ENCODE peak calls at places on chromosomes 11 and 22, in nine cellular contexts. A is NAMALWA; B is NCI-H1694 treated with DMSO at 0.1 percent for 48 hours; D is HTR-8/SVneo; R is kidney; G is glomerular endothelial cell; O is AG08396; Q is endothelial cell; I is stimulated activated CD8-positive, alpha-beta memory T cell treated with anti-CD3 and anti-CD28 coated beads, Interleukin-15, amount 100 ng/mL, for 4 hours. C is an unnamed sample.

GRCh38 chr11:130068986-130069683 is 559 bp upstream of the APLP2 start:
- DNase-seq in A (peak; percentile 38), B (peak; percentile 33), D (peak; percentile 63), R (peak; percentile 94), G (no peak), O (peak; percentile 90), Q (peak; percentile 47), I (no peak), C (no peak)

GRCh38 chr11:86676533-86677154 is 4.2 kb upstream of the ME3 start:
- DNase-seq in A (peak; percentile 26), B (no peak), D (peak; percentile 39), R (peak; percentile 63), G (no peak), O (peak; percentile 21), Q (peak; percentile 4), I (no peak), C (peak; percentile 3)

GRCh38 chr11:93614111-93614784 is 47.2 kb upstream of the CEP295 start:
- DNase-seq in A (peak; percentile 44), B (no peak), D (no peak), R (no peak), G (no peak), O (no peak), Q (peak; percentile 6), I (no peak), C (peak; percentile 10)

GRCh38 chr11:88414385-88414861 is 76.9 kb upstream of the CTSC start:
- DNase-seq in A (no peak), B (peak; percentile 10), D (peak; percentile 26), R (no peak), G (peak; percentile 67), O (peak; percentile 9), Q (no peak), I (no peak), C (no peak)

GRCh38 chr22:46057762-46058420 is 80.9 kb upstream of the WNT7B start:
- DNase-seq in A (peak; percentile 91), B (peak; percentile 94), D (no peak), R (peak; percentile 73), G (no peak), O (peak; percentile 76), Q (no peak), I (no peak), C (peak; percentile 89)

GRCh38 chr11:95831198-95831883 is 41.0 kb downstream of the CEP57 start:
- DNase-seq in A (no peak), B (no peak), D (peak; percentile 7), R (no peak), G (no peak), O (peak; percentile 38), Q (no peak), I (no peak), C (no peak)

GRCh38 chr11:82680252-82680651 is 53.4 kb downstream of the FAM181B start:
- DNase-seq in A (no peak), B (no peak), D (no peak), R (no peak), G (no peak), O (no peak), Q (no peak), I (no peak), C (no peak)

GRCh38 chr11:62578541-62578940 is 4.8 kb upstream of the EEF1G start:
- DNase-seq in A (no peak), B (no peak), D (no peak), R (peak; percentile 55), G (no peak), O (no peak), Q (no peak), I (no peak), C (no peak)

GRCh38 chr11:79304599-79305212 is 136.1 kb downstream of the TENM4 start:
- DNase-seq in A (peak; percentile 44), B (no peak), D (no peak), R (no peak), G (no peak), O (no peak), Q (no peak), I (no peak), C (peak; percentile 5)

GRCh38 chr11:14414470-14415461 is 55.8 kb upstream of the RRAS2 start:
- DNase-seq in A (no peak), B (no peak), D (no peak), R (no peak), G (no peak), O (no peak), Q (no peak), I (peak; percentile 63), C (no peak)

GRCh38 chr11:106761745-106762144 is 256.5 kb downstream of the GUCY1A2 start:
- DNase-seq in A (no peak), B (no peak), D (no peak), R (no peak), G (no peak), O (no peak), Q (no peak), I (no peak), C (no peak)

GRCh38 chr11:7967826-7968225 is 2.6 kb upstream of the NLRP10 start:
- DNase-seq in A (no peak), B (no peak), D (no peak), R (no peak), G (no peak), O (no peak), Q (no peak), I (no peak), C (no peak)

GRCh38 chr11:128632151-128632791 is 44.9 kb upstream of the ETS1 start:
- DNase-seq in A (peak; percentile 83), B (peak; percentile 7), D (peak; percentile 25), R (no peak), G (no peak), O (peak; percentile 60), Q (peak; percentile 61), I (no peak), C (peak; percentile 90)

GRCh38 chr11:119149371-119150275 is 771 bp downstream of the ABCG4 start:
- DNase-seq in A (no peak), B (no peak), D (no peak), R (peak; percentile 73), G (no peak), O (peak; percentile 32), Q (peak; percentile 23), I (no peak), C (no peak)

GRCh38 chr11:122104381-122104780 is 11.6 kb downstream of the BLID start:
- DNase-seq in A (no peak), B (no peak), D (no peak), R (no peak), G (no peak), O (no peak), Q (no peak), I (no peak), C (no peak)

GRCh38 chr11:637593-638507 is 781 bp downstream of the DRD4 start:
- DNase-seq in A (no peak), B (no peak), D (no peak), R (peak; percentile 71), G (no peak), O (no peak), Q (no peak), I (no peak), C (no peak)

GRCh38 chr11:114280696-114281095 is 15.5 kb upstream of the NNMT start:
- DNase-seq in A (peak; percentile 55), B (peak; percentile 10), D (peak; percentile 86), R (peak; percentile 89), G (no peak), O (peak; percentile 86), Q (peak; percentile 85), I (no peak), C (peak; percentile 40)

GRCh38 chr22:42515896-42516295 is 3.7 kb downstream of the RRP7A start:
- DNase-seq in A (no peak), B (no peak), D (no peak), R (peak; percentile 71), G (no peak), O (no peak), Q (no peak), I (no peak), C (no peak)

GRCh38 chr11:94882931-94883330 is 90.4 kb downstream of the CWC15 start:
- DNase-seq in A (no peak), B (no peak), D (no peak), R (no peak), G (no peak), O (peak; percentile 1), Q (no peak), I (no peak), C (no peak)

GRCh38 chr22:39933741-39934140 is 26.5 kb upstream of the TMA7B start:
- DNase-seq in A (no peak), B (no peak), D (no peak), R (no peak), G (no peak), O (no peak), Q (no peak), I (no peak), C (peak; percentile 57)

GRCh38 chr22:30829901-30830550 is 135.4 kb downstream of the OSBP2 start:
- DNase-seq in A (no peak), B (no peak), D (peak; percentile 67), R (no peak), G (peak; percentile 74), O (peak; percentile 79), Q (no peak), I (no peak), C (no peak)

GRCh38 chr22:29266564-29267461 is 968 bp downstream of the RHBDD3 start:
- DNase-seq in A (peak; percentile 30), B (no peak), D (no peak), R (no peak), G (no peak), O (no peak), Q (no peak), I (no peak), C (peak; percentile 13)

GRCh38 chr11:19725379-19726079 is 12.9 kb downstream of the NAV2 start:
- DNase-seq in A (no peak), B (no peak), D (no peak), R (peak; percentile 86), G (no peak), O (no peak), Q (no peak), I (no peak), C (no peak)

GRCh38 chr11:45771942-45772522 is 32.9 kb upstream of the SLC35C1 start:
- DNase-seq in A (peak; percentile 85), B (peak; percentile 69), D (peak; percentile 91), R (peak; percentile 94), G (peak; percentile 23), O (peak; percentile 95), Q (peak; percentile 96), I (peak; percentile 67), C (peak; percentile 82)

GRCh38 chr22:41821449-41822030 is 11.4 kb upstream of the SREBF2 start:
- DNase-seq in A (no peak), B (no peak), D (no peak), R (no peak), G (no peak), O (no peak), Q (no peak), I (no peak), C (no peak)

GRCh38 chr11:102551188-102551781 is 20.7 kb upstream of the MMP7 start:
- DNase-seq in A (no peak), B (no peak), D (no peak), R (no peak), G (no peak), O (no peak), Q (no peak), I (no peak), C (no peak)

GRCh38 chr11:111245425-111245824 is at the start of gene POU2AF2:
- DNase-seq in A (no peak), B (no peak), D (no peak), R (no peak), G (no peak), O (no peak), Q (no peak), I (no peak), C (no peak)

GRCh38 chr11:116540645-116541044 is 232.1 kb downstream of the BUD13 start:
- DNase-seq in A (no peak), B (no peak), D (no peak), R (no peak), G (no peak), O (no peak), Q (no peak), I (no peak), C (no peak)

C was measured in OCI-LY7.